ENCODE peak calls at places on chromosomes 11 and 22, in five cellular contexts. One of them, this sample, is unnamed.

GRCh38 chr11:13721760-13722159 is 53.3 kb downstream of the FAR1 start:
- DNase-seq in thoracic aorta: no peak
- DNase-seq in progenitor cell of endocrine pancreas: no peak
- DNase-seq in cardiac muscle cell: no peak
- DNase-seq in activated CD8-positive, alpha-beta T cell treated with anti-CD3 and anti-CD28 coated beads for 36 hours: no peak
- DNase-seq in this sample: no peak

GRCh38 chr22:31425331-31426050 is 26.1 kb downstream of the DRG1 start:
- DNase-seq in activated CD8-positive, alpha-beta T cell treated with anti-CD3 and anti-CD28 coated beads for 36 hours: no peak
- DNase-seq in cardiac muscle cell: no peak
- DNase-seq in progenitor cell of endocrine pancreas: no peak
- DNase-seq in thoracic aorta: no peak
- DNase-seq in this sample: no peak

GRCh38 chr11:47216141-47216798 is 1.5 kb downstream of the DDB2 start:
- DNase-seq in cardiac muscle cell: peak; percentile 62
- DNase-seq in thoracic aorta: peak; percentile 55
- DNase-seq in progenitor cell of endocrine pancreas: no peak
- DNase-seq in activated CD8-positive, alpha-beta T cell treated with anti-CD3 and anti-CD28 coated beads for 36 hours: peak; percentile 83
- DNase-seq in this sample: no peak

GRCh38 chr11:95231881-95232605 is 1.0 kb upstream of the SESN3 start:
- DNase-seq in progenitor cell of endocrine pancreas: peak; percentile 75
- DNase-seq in activated CD8-positive, alpha-beta T cell treated with anti-CD3 and anti-CD28 coated beads for 36 hours: peak; percentile 83
- DNase-seq in cardiac muscle cell: peak; percentile 67
- DNase-seq in thoracic aorta: no peak
- DNase-seq in this sample: peak; percentile 61

GRCh38 chr22:30825711-30826505 is 131.2 kb downstream of the OSBP2 start:
- DNase-seq in progenitor cell of endocrine pancreas: no peak
- DNase-seq in thoracic aorta: no peak
- DNase-seq in cardiac muscle cell: no peak
- DNase-seq in activated CD8-positive, alpha-beta T cell treated with anti-CD3 and anti-CD28 coated beads for 36 hours: no peak
- DNase-seq in this sample: no peak

GRCh38 chr11:26710489-26710888 is 11.4 kb downstream of the SLC5A12 start:
- DNase-seq in cardiac muscle cell: no peak
- DNase-seq in progenitor cell of endocrine pancreas: no peak
- DNase-seq in activated CD8-positive, alpha-beta T cell treated with anti-CD3 and anti-CD28 coated beads for 36 hours: no peak
- DNase-seq in thoracic aorta: no peak
- DNase-seq in this sample: no peak

GRCh38 chr11:76745561-76746207 is 37.5 kb upstream of the TSKU start:
- DNase-seq in thoracic aorta: no peak
- DNase-seq in activated CD8-positive, alpha-beta T cell treated with anti-CD3 and anti-CD28 coated beads for 36 hours: no peak
- DNase-seq in progenitor cell of endocrine pancreas: no peak
- DNase-seq in cardiac muscle cell: no peak
- DNase-seq in this sample: no peak

GRCh38 chr11:20056109-20057054 is 103.9 kb downstream of the DBX1 start:
- DNase-seq in progenitor cell of endocrine pancreas: no peak
- DNase-seq in activated CD8-positive, alpha-beta T cell treated with anti-CD3 and anti-CD28 coated beads for 36 hours: no peak
- DNase-seq in thoracic aorta: peak; percentile 37
- DNase-seq in cardiac muscle cell: no peak
- DNase-seq in this sample: no peak

GRCh38 chr22:48635031-48635430 is 1192.6 kb downstream of the BRD1 start:
- DNase-seq in activated CD8-positive, alpha-beta T cell treated with anti-CD3 and anti-CD28 coated beads for 36 hours: no peak
- DNase-seq in progenitor cell of endocrine pancreas: no peak
- DNase-seq in cardiac muscle cell: no peak
- DNase-seq in thoracic aorta: no peak
- DNase-seq in this sample: no peak

GRCh38 chr11:65646921-65647701 is 9.2 kb downstream of the SIPA1 start:
- DNase-seq in thoracic aorta: no peak
- DNase-seq in progenitor cell of endocrine pancreas: no peak
- DNase-seq in cardiac muscle cell: no peak
- DNase-seq in activated CD8-positive, alpha-beta T cell treated with anti-CD3 and anti-CD28 coated beads for 36 hours: no peak
- DNase-seq in this sample: no peak
- TF ChIP-seq CTCF in thoracic aorta: no peak
- TF ChIP-seq CTCF in progenitor cell of endocrine pancreas: no peak
- TF ChIP-seq CTCF in cardiac muscle cell: peak; percentile 5
- TF ChIP-seq CTCF in activated CD8-positive, alpha-beta T cell treated with anti-CD3 and anti-CD28 coated beads for 36 hours: no peak
- TF ChIP-seq CTCF in this sample: no peak

GRCh38 chr11:46048198-46048597 is 73.1 kb downstream of the PHF21A start:
- DNase-seq in progenitor cell of endocrine pancreas: no peak
- DNase-seq in thoracic aorta: no peak
- DNase-seq in cardiac muscle cell: no peak
- DNase-seq in activated CD8-positive, alpha-beta T cell treated with anti-CD3 and anti-CD28 coated beads for 36 hours: no peak
- DNase-seq in this sample: no peak

GRCh38 chr11:46039990-46040389 is 81.3 kb downstream of the PHF21A start:
- DNase-seq in thoracic aorta: no peak
- DNase-seq in progenitor cell of endocrine pancreas: no peak
- DNase-seq in cardiac muscle cell: no peak
- DNase-seq in activated CD8-positive, alpha-beta T cell treated with anti-CD3 and anti-CD28 coated beads for 36 hours: no peak
- DNase-seq in this sample: no peak

GRCh38 chr11:46047520-46047919 is 73.7 kb downstream of the PHF21A start:
- DNase-seq in activated CD8-positive, alpha-beta T cell treated with anti-CD3 and anti-CD28 coated beads for 36 hours: no peak
- DNase-seq in thoracic aorta: no peak
- DNase-seq in cardiac muscle cell: no peak
- DNase-seq in progenitor cell of endocrine pancreas: no peak
- DNase-seq in this sample: no peak

GRCh38 chr11:46049325-46049860 is 71.9 kb downstream of the PHF21A start:
- DNase-seq in cardiac muscle cell: peak; percentile 39
- DNase-seq in activated CD8-positive, alpha-beta T cell treated with anti-CD3 and anti-CD28 coated beads for 36 hours: no peak
- DNase-seq in progenitor cell of endocrine pancreas: no peak
- DNase-seq in thoracic aorta: no peak
- DNase-seq in this sample: no peak

DNA sequence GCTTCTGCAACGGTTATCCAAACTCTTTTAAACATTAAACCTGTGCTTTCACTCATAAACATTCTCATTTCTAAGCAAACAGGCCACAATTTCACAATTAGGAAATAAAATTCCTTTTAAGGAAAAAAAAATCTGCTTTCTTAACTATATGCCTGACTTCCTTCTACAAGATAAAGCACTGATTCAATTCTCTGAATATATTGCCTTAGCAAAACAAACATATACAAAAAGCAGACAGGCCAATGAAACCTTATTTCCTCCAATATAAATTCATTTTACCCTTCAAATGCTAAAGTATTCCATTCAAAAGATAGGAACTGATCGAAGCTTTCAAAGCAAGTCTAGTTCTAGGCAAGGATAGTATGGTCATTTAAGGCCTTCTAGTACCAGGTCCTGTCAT is 76.7 kb downstream of the PHF21A start:
- DNase-seq in cardiac muscle cell: no peak
- DNase-seq in progenitor cell of endocrine pancreas: no peak
- DNase-seq in thoracic aorta: no peak
- DNase-seq in activated CD8-positive, alpha-beta T cell treated with anti-CD3 and anti-CD28 coated beads for 36 hours: no peak
- DNase-seq in this sample: no peak
- TF ChIP-seq CTCF in cardiac muscle cell: no peak
- TF ChIP-seq CTCF in progenitor cell of endocrine pancreas: no peak
- TF ChIP-seq CTCF in thoracic aorta: no peak
- TF ChIP-seq CTCF in activated CD8-positive, alpha-beta T cell treated with anti-CD3 and anti-CD28 coated beads for 36 hours: no peak
- TF ChIP-seq CTCF in this sample: no peak

DNA sequence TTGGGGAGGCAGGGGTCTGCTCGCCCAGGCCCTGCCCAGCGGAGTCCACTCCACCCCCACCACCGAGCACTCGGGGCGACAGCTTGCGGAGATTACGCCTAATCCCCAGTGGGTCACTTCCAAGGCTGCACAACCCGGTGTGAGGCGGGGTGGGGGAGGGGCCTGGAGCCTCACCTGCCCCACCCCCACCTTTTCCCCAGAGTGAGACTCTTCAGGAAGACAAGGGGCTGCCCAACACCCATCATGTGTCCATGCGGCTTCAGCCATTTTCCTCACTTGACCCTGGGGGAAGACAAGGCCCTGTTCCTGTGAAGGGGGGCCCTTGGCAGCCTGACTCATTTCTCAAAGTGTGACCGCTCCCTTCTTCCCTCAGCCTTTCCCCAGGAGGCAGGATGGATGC is 12.5 kb downstream of the SYNGR1 start:
- DNase-seq in activated CD8-positive, alpha-beta T cell treated with anti-CD3 and anti-CD28 coated beads for 36 hours: no peak
- DNase-seq in cardiac muscle cell: no peak
- DNase-seq in progenitor cell of endocrine pancreas: no peak
- DNase-seq in thoracic aorta: no peak
- DNase-seq in this sample: no peak
- TF ChIP-seq CTCF in activated CD8-positive, alpha-beta T cell treated with anti-CD3 and anti-CD28 coated beads for 36 hours: no peak
- TF ChIP-seq CTCF in cardiac muscle cell: no peak
- TF ChIP-seq CTCF in progenitor cell of endocrine pancreas: no peak
- TF ChIP-seq CTCF in thoracic aorta: no peak
- TF ChIP-seq CTCF in this sample: no peak

DNA sequence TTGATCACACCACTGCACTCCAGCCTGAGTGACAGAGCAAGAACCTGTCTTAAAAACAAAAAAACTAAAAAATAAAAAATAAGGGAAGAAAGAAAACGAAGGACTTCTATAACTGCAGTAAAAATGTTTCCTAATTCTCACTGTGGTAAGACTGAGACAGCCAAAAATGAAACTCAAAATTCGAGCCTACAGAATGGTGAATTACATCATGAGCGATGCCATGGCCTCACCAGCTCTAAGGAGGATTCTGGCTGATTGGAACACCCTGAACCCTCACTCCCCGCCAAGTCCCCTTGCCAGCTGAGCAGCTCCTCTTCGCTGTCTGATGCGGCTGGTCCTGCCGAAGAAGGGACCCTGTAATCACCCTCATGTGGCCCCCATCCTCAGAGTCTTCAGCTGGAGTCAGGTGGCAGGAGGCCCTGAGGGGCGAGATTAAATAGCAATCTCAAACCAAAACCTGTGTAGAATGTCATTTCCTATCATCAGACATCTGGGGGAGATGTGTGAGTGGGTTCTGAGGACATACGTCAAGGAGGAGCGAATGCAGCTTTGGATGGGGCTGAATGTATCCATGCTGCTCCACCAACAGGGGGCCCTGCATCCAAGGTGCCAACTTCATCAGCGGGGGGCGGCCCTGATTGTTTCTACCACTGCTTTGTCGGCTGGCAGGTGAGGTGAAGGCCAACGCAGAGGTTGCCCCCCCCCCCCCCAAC is 29.2 kb downstream of the PDGFB start:
- DNase-seq in activated CD8-positive, alpha-beta T cell treated with anti-CD3 and anti-CD28 coated beads for 36 hours: peak; percentile 58
- DNase-seq in progenitor cell of endocrine pancreas: no peak
- DNase-seq in thoracic aorta: no peak
- DNase-seq in cardiac muscle cell: no peak
- DNase-seq in this sample: no peak
- TF ChIP-seq CTCF in activated CD8-positive, alpha-beta T cell treated with anti-CD3 and anti-CD28 coated beads for 36 hours: peak; percentile 47
- TF ChIP-seq CTCF in progenitor cell of endocrine pancreas: peak; percentile 48
- TF ChIP-seq CTCF in thoracic aorta: no peak
- TF ChIP-seq CTCF in cardiac muscle cell: peak; percentile 52
- TF ChIP-seq CTCF in this sample: peak; percentile 47

GRCh38 chr22:21984793-21985192 is 2.2 kb upstream of the TOP3B start:
- DNase-seq in thoracic aorta: no peak
- DNase-seq in progenitor cell of endocrine pancreas: no peak
- DNase-seq in activated CD8-positive, alpha-beta T cell treated with anti-CD3 and anti-CD28 coated beads for 36 hours: peak; percentile 9
- DNase-seq in cardiac muscle cell: peak; percentile 26
- DNase-seq in this sample: peak; percentile 48
- TF ChIP-seq CTCF in thoracic aorta: no peak
- TF ChIP-seq CTCF in progenitor cell of endocrine pancreas: peak; percentile 51
- TF ChIP-seq CTCF in activated CD8-positive, alpha-beta T cell treated with anti-CD3 and anti-CD28 coated beads for 36 hours: no peak
- TF ChIP-seq CTCF in cardiac muscle cell: peak; percentile 48
- TF ChIP-seq CTCF in this sample: no peak

GRCh38 chr11:80412604-80413003 is 971.8 kb upstream of the TENM4 start:
- DNase-seq in thoracic aorta: no peak
- DNase-seq in progenitor cell of endocrine pancreas: no peak
- DNase-seq in activated CD8-positive, alpha-beta T cell treated with anti-CD3 and anti-CD28 coated beads for 36 hours: no peak
- DNase-seq in cardiac muscle cell: peak; percentile 85
- DNase-seq in this sample: no peak
- TF ChIP-seq CTCF in thoracic aorta: no peak
- TF ChIP-seq CTCF in progenitor cell of endocrine pancreas: no peak
- TF ChIP-seq CTCF in activated CD8-positive, alpha-beta T cell treated with anti-CD3 and anti-CD28 coated beads for 36 hours: no peak
- TF ChIP-seq CTCF in cardiac muscle cell: no peak
- TF ChIP-seq CTCF in this sample: no peak

GRCh38 chr11:80320765-80321164 is 879.9 kb upstream of the TENM4 start:
- DNase-seq in thoracic aorta: no peak
- DNase-seq in progenitor cell of endocrine pancreas: no peak
- DNase-seq in cardiac muscle cell: no peak
- DNase-seq in activated CD8-positive, alpha-beta T cell treated with anti-CD3 and anti-CD28 coated beads for 36 hours: no peak
- DNase-seq in this sample: no peak
- TF ChIP-seq CTCF in thoracic aorta: no peak
- TF ChIP-seq CTCF in progenitor cell of endocrine pancreas: no peak
- TF ChIP-seq CTCF in cardiac muscle cell: no peak
- TF ChIP-seq CTCF in activated CD8-positive, alpha-beta T cell treated with anti-CD3 and anti-CD28 coated beads for 36 hours: no peak
- TF ChIP-seq CTCF in this sample: no peak

GRCh38 chr11:132310390-132311375 is 940.3 kb downstream of the NTM start:
- DNase-seq in cardiac muscle cell: peak; percentile 29
- DNase-seq in progenitor cell of endocrine pancreas: no peak
- DNase-seq in thoracic aorta: no peak
- DNase-seq in activated CD8-positive, alpha-beta T cell treated with anti-CD3 and anti-CD28 coated beads for 36 hours: no peak
- DNase-seq in this sample: no peak
- TF ChIP-seq CTCF in cardiac muscle cell: no peak
- TF ChIP-seq CTCF in progenitor cell of endocrine pancreas: no peak
- TF ChIP-seq CTCF in thoracic aorta: no peak
- TF ChIP-seq CTCF in activated CD8-positive, alpha-beta T cell treated with anti-CD3 and anti-CD28 coated beads for 36 hours: no peak
- TF ChIP-seq CTCF in this sample: no peak

DNA sequence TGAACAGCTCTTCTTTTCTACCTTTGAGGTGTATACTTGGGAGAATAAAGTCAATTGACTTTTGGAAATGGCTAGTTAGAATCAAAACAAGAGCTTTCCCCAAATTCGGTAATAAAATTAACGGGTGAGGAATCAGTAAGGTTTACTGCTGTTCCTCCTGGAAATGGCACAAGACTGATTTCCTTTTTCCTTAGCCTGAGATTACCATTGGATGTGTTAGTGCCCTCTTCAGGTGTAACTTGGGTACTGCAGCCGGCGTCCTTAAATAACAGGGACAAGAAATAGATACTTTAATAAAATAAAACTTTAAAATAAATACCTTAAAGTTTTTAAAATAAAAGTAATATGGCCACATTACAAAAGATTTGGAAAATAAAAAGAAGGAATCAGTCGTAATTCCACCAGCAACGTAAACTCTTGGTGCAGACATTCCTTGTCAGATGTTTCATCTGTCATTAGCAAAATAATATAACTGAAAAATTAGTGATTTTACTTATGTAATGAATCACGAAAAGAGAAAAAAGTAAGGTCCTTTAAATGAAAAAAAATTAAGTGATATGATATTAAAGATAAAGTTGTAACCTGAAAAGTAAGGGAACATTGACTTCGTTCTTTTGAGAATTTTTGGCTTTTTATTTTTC is 29.7 kb downstream of the ZFTA start:
- DNase-seq in activated CD8-positive, alpha-beta T cell treated with anti-CD3 and anti-CD28 coated beads for 36 hours: peak; percentile 86
- DNase-seq in progenitor cell of endocrine pancreas: peak; percentile 49
- DNase-seq in thoracic aorta: peak; percentile 68
- DNase-seq in cardiac muscle cell: peak; percentile 76
- DNase-seq in this sample: peak; percentile 82
- TF ChIP-seq CTCF in activated CD8-positive, alpha-beta T cell treated with anti-CD3 and anti-CD28 coated beads for 36 hours: peak; percentile 99
- TF ChIP-seq CTCF in progenitor cell of endocrine pancreas: peak; percentile 96
- TF ChIP-seq CTCF in thoracic aorta: peak; percentile 95
- TF ChIP-seq CTCF in cardiac muscle cell: peak; percentile 91
- TF ChIP-seq CTCF in this sample: peak; percentile 97